ENCODE peak calls at places on chromosomes 4 and X, in five cellular contexts. Y, R, P, V and D are unnamed samples.

GRCh38 chr4:17605236-17605635 is 9.2 kb upstream of the MED28 start:
- DNase-seq in Y (no peak), R (no peak), P (no peak), V (no peak), D (no peak)

GRCh38 chr4:70901607-70901983 is 574 bp upstream of the MOB1B start:
- DNase-seq in Y (no peak), R (no peak), P (no peak), V (no peak), D (no peak)

GRCh38 chr4:34293459-34293858 is 1950.9 kb downstream of the ARAP2 start:
- DNase-seq in Y (no peak), R (no peak), P (no peak), V (no peak), D (no peak)

GRCh38 chr4:148693913-148694649 is 251.9 kb upstream of the NR3C2 start:
- DNase-seq in Y (no peak), R (no peak), P (no peak), V (no peak), D (no peak)

GRCh38 chrX:8042304-8042703 is 115.1 kb upstream of the PNPLA4 start:
- DNase-seq in Y (no peak), R (no peak), P (no peak), V (no peak), D (no peak)

GRCh38 chr4:31701256-31701655 is 981.1 kb downstream of the PCDH7 start:
- DNase-seq in Y (no peak), R (no peak), P (no peak), V (no peak), D (no peak)

GRCh38 chr4:184329235-184330007 is 111.7 kb upstream of the ENPP6 start:
- DNase-seq in Y (no peak), R (no peak), P (no peak), V (no peak), D (peak; percentile 31)

GRCh38 chr4:168560184-168560834 is 63.5 kb downstream of the PALLD start:
- DNase-seq in Y (peak; percentile 44), R (no peak), P (no peak), V (no peak), D (no peak)

GRCh38 chr4:143251348-143251747 is 66.6 kb downstream of the USP38 start:
- DNase-seq in Y (no peak), R (no peak), P (no peak), V (no peak), D (no peak)

GRCh38 chrX:148501121-148502066 is 977 bp downstream of the AFF2 start:
- DNase-seq in Y (peak; percentile 31), R (no peak), P (peak; percentile 43), V (peak; percentile 1), D (no peak)

GRCh38 chr4:150302553-150302952 is 224.3 kb downstream of the DCLK2 start:
- DNase-seq in Y (no peak), R (no peak), P (no peak), V (no peak), D (no peak)

GRCh38 chrX:103536071-103536470 is 16.8 kb upstream of the RAB40A start:
- DNase-seq in Y (no peak), R (no peak), P (no peak), V (no peak), D (no peak)

GRCh38 chrX:24805201-24805600 is 111.5 kb downstream of the POLA1 start:
- DNase-seq in Y (no peak), R (no peak), P (no peak), V (no peak), D (no peak)

GRCh38 chrX:97057349-97057909 is 173.7 kb downstream of the RPA4 start:
- DNase-seq in Y (no peak), R (no peak), P (no peak), V (no peak), D (no peak)

GRCh38 chrX:138294951-138295350 is 416.6 kb downstream of the FGF13 start:
- DNase-seq in Y (no peak), R (no peak), P (no peak), V (no peak), D (no peak)

GRCh38 chr4:138222041-138222440 is 20.1 kb downstream of the SLC7A11 start:
- DNase-seq in Y (no peak), R (no peak), P (no peak), V (no peak), D (no peak)

GRCh38 chr4:110586137-110586850 is 36.6 kb downstream of the PITX2 start:
- DNase-seq in Y (no peak), R (no peak), P (no peak), V (no peak), D (no peak)

GRCh38 chrX:9390121-9390520 is 74.7 kb upstream of the TBL1X start:
- DNase-seq in Y (no peak), R (no peak), P (no peak), V (no peak), D (no peak)

GRCh38 chrX:155027509-155028066 is 944 bp downstream of the FUNDC2 start:
- DNase-seq in Y (no peak), R (no peak), P (no peak), V (peak; percentile 27), D (no peak)

DNA sequence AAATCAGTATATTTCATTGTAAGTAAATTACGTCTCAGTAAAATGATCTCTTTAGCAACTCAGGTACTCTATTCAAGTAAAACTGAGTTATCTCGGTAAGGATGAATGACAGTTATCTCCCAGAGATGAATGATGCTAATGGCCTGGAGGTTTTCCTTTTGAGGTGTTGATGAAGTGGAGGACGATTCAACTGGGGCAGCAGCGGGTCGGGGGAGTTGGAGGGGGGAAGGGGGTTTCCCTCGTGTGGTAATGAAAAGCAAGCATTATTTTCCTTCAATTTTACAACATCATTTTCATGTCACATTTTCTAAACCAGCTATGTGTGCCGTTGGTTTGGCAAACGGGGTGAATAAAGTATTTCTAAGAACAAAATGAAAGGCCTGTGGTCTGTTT is 92.4 kb upstream of the ATXN3L start:
- DNase-seq in Y (no peak), R (no peak), P (no peak), V (no peak), D (no peak)
- H3K4me3 ChIP-seq in Y (no peak overlapping the region), R (no peak overlapping the region), P (no peak overlapping the region), V (no peak overlapping the region), D (no peak overlapping the region)

GRCh38 chr4:1758306-1759121 is 34.6 kb upstream of the FGFR3 start:
- DNase-seq in Y (no peak), R (no peak), P (no peak), V (no peak), D (no peak)
- TF ChIP-seq CTCF in Y (no peak), R (no peak), P (no peak), V (no peak), D (no peak)

GRCh38 chr4:89703831-89704230 is 133.1 kb downstream of the SNCA start:
- DNase-seq in Y (no peak), R (no peak), P (no peak), V (no peak), D (no peak)

GRCh38 chr4:89704651-89705395 is 132.1 kb downstream of the SNCA start:
- DNase-seq in Y (no peak), R (no peak), P (no peak), V (no peak), D (no peak)

DNA sequence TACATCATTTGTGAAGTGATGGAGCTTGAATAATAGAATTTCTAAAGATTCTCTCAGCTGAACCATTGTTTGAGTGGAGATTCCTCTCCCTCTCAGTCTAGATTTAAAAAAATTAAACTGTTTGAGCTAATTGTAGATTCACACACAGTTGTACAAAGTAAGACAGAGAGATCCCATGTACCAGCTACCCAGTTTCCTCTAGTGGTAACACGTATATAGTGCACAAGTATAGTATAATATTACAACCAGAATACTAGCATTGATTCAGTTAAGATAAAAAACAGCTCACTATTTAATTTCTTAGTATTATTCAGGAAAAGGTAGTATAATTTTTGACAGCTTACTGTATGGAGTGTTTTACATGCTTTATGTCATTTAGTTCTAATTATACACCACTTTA is 136.2 kb downstream of the SNCA start:
- DNase-seq in Y (no peak), R (no peak), P (no peak), V (no peak), D (no peak)
- H3K27ac ChIP-seq in Y (no peak overlapping the region), R (no peak overlapping the region), P (no peak overlapping the region), V (no peak overlapping the region), D (no peak overlapping the region)

GRCh38 chrX:131791608-131792355 is 231.3 kb upstream of the STK26 start:
- DNase-seq in Y (no peak), R (no peak), P (no peak), V (no peak), D (no peak)
- H3K4me3 ChIP-seq in Y (no peak overlapping the region), R (peak overlapping the region; percentile 65), P (no peak overlapping the region), V (no peak overlapping the region), D (peak overlapping the region; percentile 59)

GRCh38 chr4:152459326-152459725 is 76.6 kb downstream of the FBXW7 start:
- DNase-seq in Y (no peak), R (no peak), P (no peak), V (no peak), D (no peak)

GRCh38 chr4:152462047-152462446 is 73.8 kb downstream of the FBXW7 start:
- DNase-seq in Y (no peak), R (no peak), P (no peak), V (no peak), D (no peak)

GRCh38 chr4:152458801-152459302 is 77.0 kb downstream of the FBXW7 start:
- DNase-seq in Y (no peak), R (no peak), P (no peak), V (no peak), D (no peak)

GRCh38 chr4:152462715-152463114 is 73.2 kb downstream of the FBXW7 start:
- DNase-seq in Y (no peak), R (no peak), P (no peak), V (no peak), D (no peak)

DNA sequence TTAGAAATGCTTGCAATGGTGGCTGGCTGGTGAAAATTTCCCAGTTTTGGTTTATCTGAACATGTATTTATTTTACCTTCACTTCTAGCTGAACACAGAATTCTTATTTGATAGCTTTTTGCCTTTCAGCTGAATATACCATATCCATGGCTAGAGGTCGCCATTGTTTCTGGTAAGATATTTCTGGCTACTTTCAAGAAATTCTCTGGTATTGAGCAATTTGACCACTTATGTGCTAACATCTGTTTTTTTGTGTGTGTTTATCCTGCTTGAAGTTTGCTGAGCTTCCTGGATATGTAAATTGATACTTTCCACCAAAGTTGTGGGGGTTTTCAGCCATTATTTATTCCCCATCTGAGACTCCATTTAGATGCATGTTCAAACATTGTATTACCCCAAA is 75.4 kb downstream of the FBXW7 start:
- DNase-seq in Y (no peak), R (no peak), P (no peak), V (no peak), D (no peak)
- TF ChIP-seq CTCF in Y (no peak), R (no peak), P (no peak), V (no peak), D (no peak)